ENCODE peak calls at places on chromosomes 7 and 10, in four cellular contexts. One of them, this sample, is unnamed.

GRCh38 chr10:133058267-133059092 is 29.2 kb upstream of the ADGRA1 start:
- DNase-seq in GM23338: no peak
- DNase-seq in SK-N-SH: no peak
- DNase-seq in neural progenitor cell: no peak
- DNase-seq in this sample: no peak

GRCh38 chr7:30751696-30752273 is at the start of gene INMT:
- DNase-seq in GM23338: no peak
- DNase-seq in SK-N-SH: no peak
- DNase-seq in neural progenitor cell: no peak
- DNase-seq in this sample: no peak

GRCh38 chr10:59337254-59337653 is 25.1 kb downstream of the FAM13C start:
- DNase-seq in GM23338: no peak
- DNase-seq in neural progenitor cell: peak; percentile 16
- DNase-seq in SK-N-SH: no peak
- DNase-seq in this sample: no peak

GRCh38 chr7:131536361-131536849 is 20.0 kb downstream of the PODXL start:
- DNase-seq in SK-N-SH: no peak
- DNase-seq in GM23338: no peak
- DNase-seq in neural progenitor cell: no peak
- DNase-seq in this sample: no peak

GRCh38 chr7:68438016-68438415 is 1160.3 kb upstream of the AUTS2 start:
- DNase-seq in neural progenitor cell: no peak
- DNase-seq in GM23338: no peak
- DNase-seq in SK-N-SH: no peak
- DNase-seq in this sample: no peak

GRCh38 chr7:78702770-78703169 is 750.7 kb downstream of the MAGI2 start:
- DNase-seq in SK-N-SH: no peak
- DNase-seq in GM23338: no peak
- DNase-seq in neural progenitor cell: no peak
- DNase-seq in this sample: peak; percentile 96

GRCh38 chr7:100582041-100582579 is 3.8 kb downstream of the LRCH4 start:
- DNase-seq in SK-N-SH: no peak
- DNase-seq in GM23338: no peak
- DNase-seq in neural progenitor cell: no peak
- DNase-seq in this sample: no peak

GRCh38 chr7:133386204-133386603 is 133.3 kb downstream of the EXOC4 start:
- DNase-seq in neural progenitor cell: peak; percentile 5
- DNase-seq in SK-N-SH: no peak
- DNase-seq in GM23338: peak; percentile 52
- DNase-seq in this sample: no peak

GRCh38 chr7:148014473-148014872 is 576.1 kb upstream of the C7orf33 start:
- DNase-seq in neural progenitor cell: no peak
- DNase-seq in GM23338: no peak
- DNase-seq in SK-N-SH: no peak
- DNase-seq in this sample: peak; percentile 78

GRCh38 chr10:28280652-28281051 is 22.2 kb downstream of the MPP7 start:
- DNase-seq in neural progenitor cell: no peak
- DNase-seq in GM23338: no peak
- DNase-seq in SK-N-SH: no peak
- DNase-seq in this sample: no peak

GRCh38 chr7:104963991-104964385 is 50.0 kb upstream of the KMT2E start:
- DNase-seq in GM23338: no peak
- DNase-seq in SK-N-SH: no peak
- DNase-seq in neural progenitor cell: no peak
- DNase-seq in this sample: peak; percentile 29

GRCh38 chr10:76051007-76051936 is 619.8 kb downstream of the LRMDA start:
- DNase-seq in SK-N-SH: no peak
- DNase-seq in GM23338: peak; percentile 6
- DNase-seq in neural progenitor cell: peak; percentile 84
- DNase-seq in this sample: no peak

GRCh38 chr10:98267894-98268693 is at the start of gene LOXL4:
- DNase-seq in neural progenitor cell: peak; percentile 60
- DNase-seq in SK-N-SH: peak; percentile 89
- DNase-seq in GM23338: peak; percentile 45
- DNase-seq in this sample: peak; percentile 19

GRCh38 chr10:52883996-52884871 is 111.7 kb upstream of the MBL2 start:
- DNase-seq in SK-N-SH: peak; percentile 74
- DNase-seq in GM23338: peak; percentile 88
- DNase-seq in neural progenitor cell: peak; percentile 72
- DNase-seq in this sample: peak; percentile 100

GRCh38 chr7:142787783-142788182 is 17.0 kb downstream of the PRSS2 start:
- DNase-seq in GM23338: no peak
- DNase-seq in SK-N-SH: no peak
- DNase-seq in neural progenitor cell: no peak
- DNase-seq in this sample: no peak

GRCh38 chr10:73414230-73414981 is 548 bp upstream of the ANXA7 start:
- DNase-seq in SK-N-SH: no peak
- DNase-seq in neural progenitor cell: no peak
- DNase-seq in GM23338: peak; percentile 30
- DNase-seq in this sample: peak; percentile 83

GRCh38 chr7:151379534-151380198 is 30.2 kb downstream of the WDR86 start:
- DNase-seq in SK-N-SH: peak; percentile 48
- DNase-seq in GM23338: peak; percentile 74
- DNase-seq in neural progenitor cell: no peak
- DNase-seq in this sample: no peak

DNA sequence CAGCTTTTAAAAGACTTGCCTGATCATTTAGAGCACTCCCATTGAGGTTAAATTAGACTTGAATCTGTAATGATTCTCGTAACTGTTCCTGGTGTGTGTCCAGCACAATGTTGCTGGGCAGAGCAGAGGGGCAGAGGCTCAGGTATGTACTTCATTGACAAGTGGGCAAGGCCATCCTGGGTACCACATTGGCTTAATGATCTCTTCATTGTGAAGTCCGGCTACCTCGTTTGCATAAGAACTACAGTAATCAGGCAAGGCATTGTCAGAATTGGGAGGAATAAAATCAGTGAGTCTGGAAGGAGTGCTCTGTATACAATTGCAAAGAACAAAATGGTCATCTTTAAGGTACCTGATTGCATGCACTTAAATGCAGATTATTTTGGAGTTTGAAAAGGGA is 6.1 kb downstream of the RPS24 start:
- DNase-seq in SK-N-SH: no peak
- DNase-seq in neural progenitor cell: no peak
- DNase-seq in GM23338: peak; percentile 63
- DNase-seq in this sample: no peak
- H3F3A ChIP-seq in SK-N-SH: peaks cover 53% of the 10 kb centered on the region
- H3F3A ChIP-seq in neural progenitor cell: peaks cover 76% of the 10 kb centered on the region
- H3F3A ChIP-seq in GM23338: peaks cover 86% of the 10 kb centered on the region
- H3F3A ChIP-seq in this sample: peaks cover 91% of the 10 kb centered on the region

GRCh38 chr7:1283337-1283736 is 50.7 kb downstream of the UNCX start:
- DNase-seq in neural progenitor cell: no peak
- DNase-seq in GM23338: no peak
- DNase-seq in SK-N-SH: no peak
- DNase-seq in this sample: no peak
- H3F3A ChIP-seq in neural progenitor cell: no peaks in the 10 kb centered on the region
- H3F3A ChIP-seq in GM23338: no peaks in the 10 kb centered on the region
- H3F3A ChIP-seq in SK-N-SH: no peaks in the 10 kb centered on the region
- H3F3A ChIP-seq in this sample: no peaks in the 10 kb centered on the region

DNA sequence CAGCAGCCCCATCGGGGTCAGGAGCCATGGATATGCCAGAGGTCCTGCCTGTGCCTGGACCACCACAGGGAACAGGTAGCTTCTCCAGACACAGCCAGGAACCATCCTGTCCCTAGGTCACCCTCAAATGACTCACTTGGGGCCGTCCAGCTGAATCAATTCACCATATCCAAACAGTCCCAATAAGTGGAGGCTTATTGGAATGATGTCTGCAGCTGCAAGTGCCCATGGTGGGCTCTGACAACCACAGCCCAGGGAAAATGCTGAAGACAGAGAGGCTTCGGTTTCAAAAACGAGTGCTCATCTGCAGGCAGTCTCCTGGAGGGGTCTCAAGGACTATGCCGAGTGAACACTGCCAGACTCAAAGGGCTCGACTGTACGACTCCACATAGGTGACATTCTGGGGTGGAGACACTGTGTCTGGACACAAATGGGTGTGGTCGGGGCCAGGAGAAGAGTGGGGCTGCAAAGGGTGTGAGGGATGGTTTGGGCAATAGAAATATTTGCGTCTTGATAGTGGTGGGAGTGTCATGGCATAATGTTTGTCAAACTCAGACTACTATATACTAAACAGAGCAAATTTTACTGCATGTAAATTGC is 204.8 kb downstream of the TNS3 start:
- DNase-seq in GM23338: no peak
- DNase-seq in SK-N-SH: no peak
- DNase-seq in neural progenitor cell: no peak
- DNase-seq in this sample: no peak
- H3F3A ChIP-seq in GM23338: peaks cover 11% of the 10 kb centered on the region
- H3F3A ChIP-seq in SK-N-SH: peaks cover 11% of the 10 kb centered on the region
- H3F3A ChIP-seq in neural progenitor cell: peaks cover 15% of the 10 kb centered on the region
- H3F3A ChIP-seq in this sample: no peaks in the 10 kb centered on the region

GRCh38 chr7:106405697-106406141 is 120.9 kb upstream of the NAMPT start:
- DNase-seq in neural progenitor cell: no peak
- DNase-seq in SK-N-SH: no peak
- DNase-seq in GM23338: no peak
- DNase-seq in this sample: no peak
- H3F3A ChIP-seq in neural progenitor cell: no peaks in the 10 kb centered on the region
- H3F3A ChIP-seq in SK-N-SH: no peaks in the 10 kb centered on the region
- H3F3A ChIP-seq in GM23338: no peaks in the 10 kb centered on the region
- H3F3A ChIP-seq in this sample: no peaks in the 10 kb centered on the region

This sample was measured in PC-3.